ENCODE peak calls at places on chromosomes 5 and 9, in seven cellular contexts. N, Y, A, U, Q, W and G are unnamed samples.

GRCh38 chr9:131657456-131657855 is 82.4 kb downstream of the RAPGEF1 start:
- DNase-seq in N (no peak), Y (no peak), A (no peak), U (no peak), Q (no peak), W (no peak), G (no peak)

GRCh38 chr5:81336528-81336927 is 35.1 kb downstream of the ZCCHC9 start:
- DNase-seq in N (no peak), Y (no peak), A (no peak), U (no peak), Q (no peak), W (no peak), G (no peak)

GRCh38 chr5:67409342-67409741 is 212.7 kb upstream of the CD180 start:
- DNase-seq in N (no peak), Y (no peak), A (no peak), U (no peak), Q (no peak), W (no peak), G (no peak)

GRCh38 chr5:145982572-145983314 is 46.4 kb downstream of the SH3RF2 start:
- DNase-seq in N (no peak), Y (no peak), A (no peak), U (no peak), Q (no peak), W (no peak), G (no peak)

GRCh38 chr9:38183994-38184568 is 115.1 kb upstream of the SHB start:
- DNase-seq in N (no peak), Y (no peak), A (no peak), U (no peak), Q (no peak), W (no peak), G (peak; percentile 20)

GRCh38 chr9:78626971-78627370 is 330.0 kb downstream of the PSAT1 start:
- DNase-seq in N (no peak), Y (no peak), A (no peak), U (no peak), Q (no peak), W (no peak), G (peak; percentile 31)

GRCh38 chr5:73451218-73452130 is 2.9 kb upstream of the FOXD1 start:
- DNase-seq in N (no peak), Y (peak; percentile 57), A (peak; percentile 84), U (peak; percentile 44), Q (no peak), W (peak; percentile 43), G (peak; percentile 68)

GRCh38 chr9:88957526-88957925 is 33.7 kb upstream of the S1PR3 start:
- DNase-seq in N (no peak), Y (no peak), A (no peak), U (no peak), Q (no peak), W (no peak), G (no peak)

GRCh38 chr9:24487250-24487861 is 58.3 kb downstream of the IZUMO3 start:
- DNase-seq in N (no peak), Y (no peak), A (no peak), U (no peak), Q (no peak), W (no peak), G (no peak)

GRCh38 chr9:98316445-98317133 is 61.1 kb upstream of the TBC1D2 start:
- DNase-seq in N (no peak), Y (no peak), A (no peak), U (no peak), Q (no peak), W (no peak), G (no peak)

GRCh38 chr9:97895695-97896332 is 26.5 kb downstream of the TRMO start:
- DNase-seq in N (no peak), Y (peak; percentile 9), A (peak; percentile 57), U (no peak), Q (no peak), W (no peak), G (no peak)

GRCh38 chr5:38595149-38595725 is 38.8 kb upstream of the LIFR start:
- DNase-seq in N (no peak), Y (no peak), A (no peak), U (no peak), Q (peak; percentile 39), W (no peak), G (peak; percentile 91)

GRCh38 chr9:100474082-100474949 is 1.4 kb downstream of the TMEFF1 start:
- DNase-seq in N (no peak), Y (no peak), A (peak; percentile 34), U (no peak), Q (no peak), W (no peak), G (no peak)

GRCh38 chr5:124371121-124371706 is 375.2 kb downstream of the ZNF608 start:
- DNase-seq in N (no peak), Y (no peak), A (no peak), U (no peak), Q (no peak), W (no peak), G (peak; percentile 53)

GRCh38 chr5:44292736-44293135 is 96.5 kb downstream of the FGF10 start:
- DNase-seq in N (no peak), Y (no peak), A (no peak), U (no peak), Q (no peak), W (no peak), G (no peak)

GRCh38 chr5:1285883-1286291 is 9.0 kb downstream of the TERT start:
- DNase-seq in N (no peak), Y (no peak), A (no peak), U (no peak), Q (no peak), W (no peak), G (no peak)

GRCh38 chr5:62041364-62041763 is 264.6 kb upstream of the KIF2A start:
- DNase-seq in N (no peak), Y (no peak), A (no peak), U (no peak), Q (no peak), W (no peak), G (no peak)

GRCh38 chr5:168935183-168935582 is 356.0 kb upstream of the PANK3 start:
- DNase-seq in N (no peak), Y (no peak), A (no peak), U (no peak), Q (no peak), W (no peak), G (no peak)

GRCh38 chr9:33166263-33167083 is 663 bp downstream of the B4GALT1 start:
- DNase-seq in N (no peak), Y (no peak), A (peak; percentile 41), U (no peak), Q (no peak), W (no peak), G (no peak)

GRCh38 chr9:9494334-9494733 is 1118.5 kb downstream of the PTPRD start:
- DNase-seq in N (no peak), Y (no peak), A (no peak), U (no peak), Q (no peak), W (no peak), G (no peak)

GRCh38 chr9:88319936-88320747 is 68.1 kb upstream of the SPIN1 start:
- DNase-seq in N (no peak), Y (no peak), A (no peak), U (no peak), Q (no peak), W (no peak), G (peak; percentile 43)

GRCh38 chr9:79209012-79209411 is 362.8 kb upstream of the TLE4 start:
- DNase-seq in N (no peak), Y (no peak), A (no peak), U (no peak), Q (peak; percentile 5), W (no peak), G (no peak)

GRCh38 chr5:180135128-180135955 is 63.8 kb upstream of the RNF130 start:
- DNase-seq in N (no peak), Y (no peak), A (no peak), U (no peak), Q (no peak), W (no peak), G (peak; percentile 19)